ENCODE peak calls at places on chromosomes 2 and 18, in six cellular contexts. One of them, this sample, is unnamed.

GRCh38 chr18:48031011-48031480 is 100.6 kb upstream of the SMAD2 start:
- DNase-seq in B cell: no peak
- DNase-seq in Peyer's patch: no peak
- DNase-seq in nephron progenitor cell: peak
- DNase-seq in lower lobe of right lung: peak
- DNase-seq in right lobe of liver: peak
- DNase-seq in this sample: no peak

GRCh38 chr2:156481295-156481694 is 45.1 kb downstream of the GPD2 start:
- DNase-seq in B cell: no peak
- DNase-seq in Peyer's patch: no peak
- DNase-seq in nephron progenitor cell: no peak
- DNase-seq in lower lobe of right lung: no peak
- DNase-seq in right lobe of liver: no peak
- DNase-seq in this sample: no peak

GRCh38 chr2:130864830-130865229 is 28.1 kb downstream of the ARHGEF4 start:
- DNase-seq in B cell: no peak
- DNase-seq in Peyer's patch: no peak
- DNase-seq in nephron progenitor cell: no peak
- DNase-seq in lower lobe of right lung: no peak
- DNase-seq in right lobe of liver: no peak
- DNase-seq in this sample: peak

GRCh38 chr18:34707670-34708069 is 2.4 kb upstream of the DTNA start:
- DNase-seq in B cell: no peak
- DNase-seq in Peyer's patch: no peak
- DNase-seq in nephron progenitor cell: no peak
- DNase-seq in lower lobe of right lung: no peak
- DNase-seq in right lobe of liver: no peak
- DNase-seq in this sample: peak

GRCh38 chr18:11034816-11035215 is 114.6 kb downstream of the PIEZO2 start:
- DNase-seq in B cell: no peak
- DNase-seq in Peyer's patch: no peak
- DNase-seq in nephron progenitor cell: no peak
- DNase-seq in lower lobe of right lung: no peak
- DNase-seq in right lobe of liver: no peak
- DNase-seq in this sample: no peak

GRCh38 chr2:45391866-45392265 is 219.2 kb downstream of the SRBD1 start:
- DNase-seq in B cell: no peak
- DNase-seq in Peyer's patch: no peak
- DNase-seq in nephron progenitor cell: no peak
- DNase-seq in lower lobe of right lung: no peak
- DNase-seq in right lobe of liver: no peak
- DNase-seq in this sample: no peak

GRCh38 chr2:151989378-151989777 is 109.5 kb downstream of the CACNB4 start:
- DNase-seq in B cell: no peak
- DNase-seq in Peyer's patch: no peak
- DNase-seq in nephron progenitor cell: no peak
- DNase-seq in lower lobe of right lung: no peak
- DNase-seq in right lobe of liver: no peak
- DNase-seq in this sample: no peak

GRCh38 chr2:151439127-151439526 is 29.4 kb downstream of the RIF1 start:
- DNase-seq in B cell: no peak
- DNase-seq in Peyer's patch: no peak
- DNase-seq in nephron progenitor cell: no peak
- DNase-seq in lower lobe of right lung: no peak
- DNase-seq in right lobe of liver: no peak
- DNase-seq in this sample: no peak

GRCh38 chr2:148674063-148675020 is 29.8 kb downstream of the EPC2 start:
- DNase-seq in B cell: peak
- DNase-seq in Peyer's patch: no peak
- DNase-seq in nephron progenitor cell: no peak
- DNase-seq in lower lobe of right lung: no peak
- DNase-seq in right lobe of liver: no peak
- DNase-seq in this sample: no peak

GRCh38 chr2:106124787-106125549 is 69.1 kb downstream of the UXS1 start:
- DNase-seq in B cell: no peak
- DNase-seq in Peyer's patch: no peak
- DNase-seq in nephron progenitor cell: no peak
- DNase-seq in lower lobe of right lung: no peak
- DNase-seq in right lobe of liver: no peak
- DNase-seq in this sample: no peak

GRCh38 chr2:75493230-75493629 is 67.5 kb downstream of the EVA1A start:
- DNase-seq in B cell: no peak
- DNase-seq in Peyer's patch: no peak
- DNase-seq in nephron progenitor cell: no peak
- DNase-seq in lower lobe of right lung: peak
- DNase-seq in right lobe of liver: peak
- DNase-seq in this sample: no peak

GRCh38 chr2:20153131-20153851 is 71.6 kb downstream of the SDC1 start:
- DNase-seq in B cell: no peak
- DNase-seq in Peyer's patch: no peak
- DNase-seq in nephron progenitor cell: no peak
- DNase-seq in lower lobe of right lung: no peak
- DNase-seq in right lobe of liver: no peak
- DNase-seq in this sample: no peak

GRCh38 chr2:205848601-205849000 is 166.3 kb downstream of the NRP2 start:
- DNase-seq in B cell: no peak
- DNase-seq in Peyer's patch: no peak
- DNase-seq in nephron progenitor cell: no peak
- DNase-seq in lower lobe of right lung: no peak
- DNase-seq in right lobe of liver: no peak
- DNase-seq in this sample: peak

GRCh38 chr2:101699939-101700442 is 2.5 kb downstream of the MAP4K4 start:
- DNase-seq in B cell: no peak
- DNase-seq in Peyer's patch: no peak
- DNase-seq in nephron progenitor cell: no peak
- DNase-seq in lower lobe of right lung: no peak
- DNase-seq in right lobe of liver: no peak
- DNase-seq in this sample: no peak

GRCh38 chr2:62266433-62267038 is 70.6 kb downstream of the B3GNT2 start:
- DNase-seq in B cell: no peak
- DNase-seq in Peyer's patch: no peak
- DNase-seq in nephron progenitor cell: no peak
- DNase-seq in lower lobe of right lung: no peak
- DNase-seq in right lobe of liver: no peak
- DNase-seq in this sample: no peak

GRCh38 chr2:157056200-157056676 is 201.3 kb upstream of the GALNT5 start:
- DNase-seq in B cell: no peak
- DNase-seq in Peyer's patch: no peak
- DNase-seq in nephron progenitor cell: no peak
- DNase-seq in lower lobe of right lung: no peak
- DNase-seq in right lobe of liver: no peak
- DNase-seq in this sample: peak

GRCh38 chr2:57602738-57603137 is 443.9 kb upstream of the VRK2 start:
- DNase-seq in B cell: no peak
- DNase-seq in Peyer's patch: no peak
- DNase-seq in nephron progenitor cell: no peak
- DNase-seq in lower lobe of right lung: no peak
- DNase-seq in right lobe of liver: no peak
- DNase-seq in this sample: no peak

GRCh38 chr2:74503506-74504475 is 3.7 kb downstream of the PCGF1 start:
- DNase-seq in B cell: no peak
- DNase-seq in Peyer's patch: no peak
- DNase-seq in nephron progenitor cell: peak
- DNase-seq in lower lobe of right lung: no peak
- DNase-seq in right lobe of liver: peak
- DNase-seq in this sample: no peak

GRCh38 chr18:22912835-22913234 is 20.3 kb upstream of the RBBP8 start:
- DNase-seq in B cell: no peak
- DNase-seq in Peyer's patch: no peak
- DNase-seq in nephron progenitor cell: no peak
- DNase-seq in lower lobe of right lung: no peak
- DNase-seq in right lobe of liver: no peak
- DNase-seq in this sample: no peak

GRCh38 chr2:32562906-32563305 is 64.9 kb upstream of the TTC27 start:
- DNase-seq in B cell: no peak
- DNase-seq in Peyer's patch: no peak
- DNase-seq in nephron progenitor cell: no peak
- DNase-seq in lower lobe of right lung: no peak
- DNase-seq in right lobe of liver: no peak
- DNase-seq in this sample: no peak

GRCh38 chr2:221310720-221311119 is 261.4 kb downstream of the EPHA4 start:
- DNase-seq in B cell: no peak
- DNase-seq in Peyer's patch: no peak
- DNase-seq in nephron progenitor cell: no peak
- DNase-seq in lower lobe of right lung: no peak
- DNase-seq in right lobe of liver: no peak
- DNase-seq in this sample: no peak

GRCh38 chr2:203596183-203596582 is 61.1 kb upstream of the RAPH1 start:
- DNase-seq in B cell: no peak
- DNase-seq in Peyer's patch: no peak
- DNase-seq in nephron progenitor cell: no peak
- DNase-seq in lower lobe of right lung: no peak
- DNase-seq in right lobe of liver: no peak
- DNase-seq in this sample: no peak

GRCh38 chr2:75574106-75574505 is 13.4 kb upstream of the EVA1A start:
- DNase-seq in B cell: no peak
- DNase-seq in Peyer's patch: no peak
- DNase-seq in nephron progenitor cell: no peak
- DNase-seq in lower lobe of right lung: no peak
- DNase-seq in right lobe of liver: no peak
- DNase-seq in this sample: no peak

GRCh38 chr2:64732153-64732552 is 78.4 kb upstream of the SERTAD2 start:
- DNase-seq in B cell: no peak
- DNase-seq in Peyer's patch: no peak
- DNase-seq in nephron progenitor cell: no peak
- DNase-seq in lower lobe of right lung: no peak
- DNase-seq in right lobe of liver: no peak
- DNase-seq in this sample: no peak

GRCh38 chr2:234681206-234681605 is 184.3 kb upstream of the ARL4C start:
- DNase-seq in B cell: no peak
- DNase-seq in Peyer's patch: no peak
- DNase-seq in nephron progenitor cell: no peak
- DNase-seq in lower lobe of right lung: no peak
- DNase-seq in right lobe of liver: no peak
- DNase-seq in this sample: no peak

GRCh38 chr2:23482188-23482587 is 97.2 kb downstream of the KLHL29 start:
- DNase-seq in B cell: no peak
- DNase-seq in Peyer's patch: no peak
- DNase-seq in nephron progenitor cell: no peak
- DNase-seq in lower lobe of right lung: no peak
- DNase-seq in right lobe of liver: no peak
- DNase-seq in this sample: no peak

GRCh38 chr18:64142904-64143303 is 6.0 kb downstream of the LINC00305 start:
- DNase-seq in B cell: no peak
- DNase-seq in Peyer's patch: no peak
- DNase-seq in nephron progenitor cell: no peak
- DNase-seq in lower lobe of right lung: no peak
- DNase-seq in right lobe of liver: no peak
- DNase-seq in this sample: no peak

DNA sequence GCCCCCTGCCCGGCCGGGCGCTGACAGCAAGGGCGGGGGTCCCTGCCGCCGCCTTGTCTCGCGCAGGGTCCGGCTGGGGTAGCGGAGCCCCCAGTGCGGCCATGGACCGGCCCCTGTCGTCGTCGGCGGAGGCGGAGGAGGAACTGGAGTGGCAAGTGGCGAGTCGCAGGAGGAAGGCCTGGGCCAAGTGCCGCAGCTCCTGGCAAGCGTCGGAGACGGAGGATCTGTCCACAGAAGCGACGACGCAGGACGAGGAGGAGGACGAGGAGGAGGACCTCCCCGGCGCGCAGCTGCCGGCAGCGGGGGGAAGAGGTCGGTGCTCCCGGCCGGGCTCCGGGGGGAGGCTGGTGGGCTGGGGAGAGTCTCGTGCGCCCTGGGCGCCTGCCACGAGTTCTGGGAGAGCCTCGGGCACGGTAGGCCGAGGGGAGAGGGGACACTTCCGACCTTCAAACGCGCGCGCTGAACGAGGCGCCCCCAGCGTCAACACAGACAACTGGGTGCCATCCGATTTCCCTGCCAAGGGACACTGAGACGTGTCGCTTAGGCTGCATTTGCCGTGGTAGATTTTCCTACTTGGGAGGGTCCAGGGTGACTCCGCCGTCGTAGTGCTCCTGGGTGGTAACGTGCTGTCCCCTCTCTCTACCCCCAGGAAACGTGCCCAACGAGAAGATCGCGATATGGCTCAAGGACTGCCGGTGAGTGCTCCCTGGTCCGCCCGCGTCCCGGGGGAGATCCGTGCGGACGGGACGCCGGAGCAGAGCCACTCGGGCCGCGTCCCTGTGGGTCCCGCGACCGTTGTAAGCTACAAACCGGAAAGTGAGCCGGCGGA is 650 bp downstream of the ITPRID2 start:
- DNase-seq in B cell: peak
- DNase-seq in Peyer's patch: peak
- DNase-seq in nephron progenitor cell: peak
- DNase-seq in lower lobe of right lung: peak
- DNase-seq in right lobe of liver: peak
- DNase-seq in this sample: no peak
- TF ChIP-seq CTCF in B cell: peak
- TF ChIP-seq CTCF in Peyer's patch: no peak
- TF ChIP-seq CTCF in nephron progenitor cell: no peak
- TF ChIP-seq CTCF in lower lobe of right lung: peak
- TF ChIP-seq CTCF in right lobe of liver: peak
- TF ChIP-seq CTCF in this sample: no peak

DNA sequence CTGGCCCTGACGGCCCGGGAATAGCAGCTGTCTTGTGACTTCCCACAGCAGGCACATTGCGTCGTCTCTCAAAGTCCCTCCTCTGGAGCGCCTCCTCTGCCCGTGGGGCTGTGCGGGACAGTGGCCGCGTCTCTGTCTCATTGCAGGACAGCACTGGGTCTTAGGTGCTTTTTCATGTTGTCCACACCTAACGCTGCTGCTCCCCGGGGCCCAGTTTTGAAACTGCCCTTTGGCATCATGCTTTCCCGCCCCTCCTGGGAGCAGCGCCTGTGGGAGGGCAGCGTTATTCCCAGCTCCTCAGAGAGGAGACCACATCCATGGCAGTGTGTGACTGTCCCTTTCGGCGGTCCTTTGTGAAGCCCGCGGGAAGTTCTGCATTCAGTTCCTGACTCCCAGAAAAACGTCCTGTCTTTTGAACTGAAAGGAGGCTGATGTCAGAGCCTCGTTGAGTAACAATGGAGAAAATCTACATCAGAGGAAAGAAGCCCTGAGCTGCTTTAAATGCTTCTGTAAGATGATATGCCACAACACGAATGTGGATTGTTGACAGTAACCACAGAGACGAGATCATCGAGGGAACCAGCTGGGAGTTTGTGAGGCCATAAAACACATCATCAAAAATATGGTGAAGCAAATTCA is 226.0 kb downstream of the FAM210A start:
- DNase-seq in B cell: no peak
- DNase-seq in Peyer's patch: no peak
- DNase-seq in nephron progenitor cell: peak
- DNase-seq in lower lobe of right lung: no peak
- DNase-seq in right lobe of liver: no peak
- DNase-seq in this sample: peak
- TF ChIP-seq CTCF in B cell: no peak
- TF ChIP-seq CTCF in Peyer's patch: no peak
- TF ChIP-seq CTCF in nephron progenitor cell: no peak
- TF ChIP-seq CTCF in lower lobe of right lung: no peak
- TF ChIP-seq CTCF in right lobe of liver: no peak
- TF ChIP-seq CTCF in this sample: no peak

GRCh38 chr2:100246163-100247145 is 75.8 kb downstream of the LONRF2 start:
- DNase-seq in B cell: peak
- DNase-seq in Peyer's patch: no peak
- DNase-seq in nephron progenitor cell: no peak
- DNase-seq in lower lobe of right lung: no peak
- DNase-seq in right lobe of liver: no peak
- DNase-seq in this sample: no peak
- TF ChIP-seq CTCF in B cell: peak
- TF ChIP-seq CTCF in Peyer's patch: peak
- TF ChIP-seq CTCF in nephron progenitor cell: peak
- TF ChIP-seq CTCF in lower lobe of right lung: peak
- TF ChIP-seq CTCF in right lobe of liver: peak
- TF ChIP-seq CTCF in this sample: peak

GRCh38 chr2:36545871-36546416 is 52.0 kb downstream of the FEZ2 start:
- DNase-seq in B cell: no peak
- DNase-seq in Peyer's patch: no peak
- DNase-seq in nephron progenitor cell: no peak
- DNase-seq in lower lobe of right lung: no peak
- DNase-seq in right lobe of liver: no peak
- DNase-seq in this sample: no peak
- TF ChIP-seq CTCF in B cell: no peak
- TF ChIP-seq CTCF in Peyer's patch: no peak
- TF ChIP-seq CTCF in nephron progenitor cell: no peak
- TF ChIP-seq CTCF in lower lobe of right lung: no peak
- TF ChIP-seq CTCF in right lobe of liver: no peak
- TF ChIP-seq CTCF in this sample: peak

This sample was measured in AG09319.